ENCODE peak calls at places on chromosomes 12 and 14, in eight cellular contexts. J is stomach, H is K562, B is transverse colon, K is suprapubic skin, N is prostate gland, F is HepG2, L is breast epithelium. V is an unnamed sample.

GRCh38 chr12:25054783-25055144 is 105.9 kb upstream of the BCAT1 start:
- DNase-seq in L (no peak), F (no peak), H (no peak), N (no peak), K (no peak), J (no peak), B (no peak), V (no peak)

GRCh38 chr14:100664841-100665425 is 61.8 kb upstream of the DLK1 start:
- DNase-seq in K (no peak), J (no peak), L (no peak), B (no peak), F (no peak), N (peak), H (no peak), V (peak)

GRCh38 chr14:37681486-37681885 is 86.1 kb downstream of the TTC6 start:
- DNase-seq in B (no peak), N (no peak), F (no peak), H (no peak), J (no peak), K (no peak), L (no peak), V (no peak)

GRCh38 chr12:1928439-1929121 is 10.1 kb upstream of the CACNA2D4 start:
- DNase-seq in J (peak), L (no peak), F (no peak), N (no peak), B (no peak), K (peak), H (no peak), V (no peak)

GRCh38 chr14:24194186-24194872 is 912 bp downstream of the TM9SF1 start:
- DNase-seq in H (no peak), B (no peak), L (no peak), F (no peak), N (no peak), J (no peak), K (no peak), V (no peak)

GRCh38 chr12:11162494-11162893 is 8.5 kb upstream of the SMIM10L1 start:
- DNase-seq in K (no peak), F (no peak), L (no peak), B (no peak), N (no peak), J (no peak), H (peak), V (no peak)

GRCh38 chr14:74904623-74905503 is 18.2 kb downstream of the RPS6KL1 start:
- DNase-seq in K (no peak), L (no peak), H (no peak), N (no peak), F (no peak), B (no peak), J (no peak), V (no peak)

GRCh38 chr14:21093769-21094681 is 4.4 kb downstream of the ZNF219 start:
- DNase-seq in K (no peak), F (no peak), N (no peak), L (no peak), B (no peak), J (no peak), H (no peak), V (no peak)

GRCh38 chr14:104553166-104554087 is 26.1 kb upstream of the C14orf180 start:
- DNase-seq in J (no peak), F (no peak), B (no peak), K (no peak), H (no peak), N (no peak), L (peak), V (no peak)

GRCh38 chr14:74587363-74587707 is 24.7 kb downstream of the LTBP2 start:
- DNase-seq in J (no peak), K (no peak), N (no peak), H (no peak), B (no peak), L (no peak), F (no peak), V (no peak)

GRCh38 chr12:76820888-76821482 is 57.1 kb downstream of the ZDHHC17 start:
- DNase-seq in H (peak), K (no peak), F (peak), J (no peak), B (peak), L (no peak), N (peak), V (no peak)

GRCh38 chr12:45304514-45305178 is 88.8 kb downstream of the ANO6 start:
- DNase-seq in J (no peak), F (no peak), L (no peak), B (no peak), K (no peak), H (no peak), N (no peak), V (no peak)

GRCh38 chr14:92173668-92174067 is 51.9 kb downstream of the CPSF2 start:
- DNase-seq in J (no peak), B (no peak), F (no peak), N (no peak), K (no peak), L (no peak), H (no peak), V (no peak)

GRCh38 chr14:91154851-91155625 is 41.2 kb downstream of the DGLUCY start:
- DNase-seq in L (peak), J (peak), K (no peak), H (peak), B (peak), N (peak), F (no peak), V (no peak)

GRCh38 chr12:119780786-119781434 is 96.2 kb downstream of the CIT start:
- DNase-seq in H (peak), K (no peak), B (peak), F (peak), N (peak), J (peak), L (no peak), V (no peak)

GRCh38 chr12:69189378-69189978 is 49.9 kb upstream of the CPSF6 start:
- DNase-seq in L (no peak), H (no peak), F (no peak), K (no peak), J (no peak), B (no peak), N (no peak), V (no peak)

GRCh38 chr12:107277850-107278249 is 184.5 kb upstream of the CRY1 start:
- DNase-seq in N (no peak), J (no peak), F (no peak), B (no peak), L (no peak), H (no peak), K (no peak), V (no peak)

GRCh38 chr12:11943919-11944318 is 126.8 kb upstream of the BCL2L14 start:
- DNase-seq in J (no peak), N (no peak), L (no peak), H (no peak), K (no peak), F (no peak), B (no peak), V (no peak)

GRCh38 chr12:57899010-57899662 is 42.2 kb upstream of the ATP23 start:
- DNase-seq in K (no peak), H (no peak), N (peak), J (peak), F (no peak), B (peak), L (peak), V (no peak)

GRCh38 chr14:21263284-21264024 is 5.8 kb downstream of the HNRNPC start:
- DNase-seq in B (no peak), H (peak), J (no peak), N (no peak), K (no peak), F (no peak), L (no peak), V (no peak)

GRCh38 chr12:104360988-104361707 is 57.6 kb downstream of the EID3 start:
- DNase-seq in B (no peak), N (no peak), K (no peak), F (no peak), L (no peak), H (peak), J (no peak), V (no peak)

GRCh38 chr14:70567791-70568190 is 32.7 kb downstream of the MED6 start:
- DNase-seq in N (no peak), J (no peak), H (peak), L (no peak), K (no peak), B (no peak), F (peak), V (no peak)

GRCh38 chr12:53352331-53353258 is 16.4 kb upstream of the SP7 start:
- DNase-seq in H (peak), K (peak), B (peak), N (peak), F (peak), J (peak), L (peak), V (no peak)

GRCh38 chr12:29242921-29243431 is 93.9 kb downstream of the FAR2 start:
- DNase-seq in K (no peak), J (no peak), N (no peak), F (no peak), H (no peak), B (no peak), L (no peak), V (no peak)

GRCh38 chr12:52650520-52651081 is 1.4 kb downstream of the KRT2 start:
- DNase-seq in F (no peak), J (no peak), B (no peak), K (no peak), L (no peak), N (peak), H (no peak), V (peak)

GRCh38 chr14:99257122-99257672 is 14.8 kb downstream of the BCL11B start:
- DNase-seq in B (no peak), J (no peak), K (no peak), L (no peak), F (no peak), H (no peak), N (no peak), V (no peak)

GRCh38 chr12:106648736-106649135 is 65.9 kb downstream of the RFX4 start:
- DNase-seq in H (no peak), J (no peak), N (no peak), B (no peak), L (no peak), F (no peak), K (no peak), V (no peak)

GRCh38 chr12:4388032-4388431 is 8.5 kb upstream of the FGF23 start:
- DNase-seq in B (no peak), N (no peak), H (peak), J (no peak), F (no peak), K (no peak), L (no peak), V (no peak)

GRCh38 chr14:91286530-91286937 is 42.0 kb upstream of the GPR68 start:
- DNase-seq in J (peak), F (peak), B (peak), K (no peak), N (peak), L (peak), H (peak), V (no peak)

GRCh38 chr14:101494826-101495225 is 66.5 kb upstream of the DIO3 start:
- DNase-seq in H (no peak), B (peak), J (peak), N (no peak), L (peak), K (peak), F (no peak), V (no peak)

GRCh38 chr14:61925043-61925442 is 162.8 kb downstream of the SNAPC1 start:
- DNase-seq in B (no peak), K (no peak), F (peak), J (no peak), N (no peak), H (no peak), L (no peak), V (no peak)

GRCh38 chr12:120457133-120457532 is 10.9 kb downstream of the GATC start:
- DNase-seq in J (no peak), K (no peak), N (no peak), H (peak), B (no peak), F (peak), L (no peak), V (no peak)

GRCh38 chr12:9741726-9742125 is 8.8 kb upstream of the CLECL1 start:
- DNase-seq in H (no peak), B (peak), K (no peak), L (no peak), F (no peak), N (no peak), J (peak), V (no peak)

GRCh38 chr14:36346052-36346451 is 25.6 kb upstream of the MBIP start:
- DNase-seq in K (no peak), F (no peak), N (no peak), J (no peak), L (no peak), B (no peak), H (no peak), V (no peak)

GRCh38 chr14:54182419-54183040 is 214.3 kb upstream of the CDKN3 start:
- DNase-seq in K (no peak), N (no peak), F (peak), J (no peak), H (no peak), B (no peak), L (no peak), V (no peak)

DNA sequence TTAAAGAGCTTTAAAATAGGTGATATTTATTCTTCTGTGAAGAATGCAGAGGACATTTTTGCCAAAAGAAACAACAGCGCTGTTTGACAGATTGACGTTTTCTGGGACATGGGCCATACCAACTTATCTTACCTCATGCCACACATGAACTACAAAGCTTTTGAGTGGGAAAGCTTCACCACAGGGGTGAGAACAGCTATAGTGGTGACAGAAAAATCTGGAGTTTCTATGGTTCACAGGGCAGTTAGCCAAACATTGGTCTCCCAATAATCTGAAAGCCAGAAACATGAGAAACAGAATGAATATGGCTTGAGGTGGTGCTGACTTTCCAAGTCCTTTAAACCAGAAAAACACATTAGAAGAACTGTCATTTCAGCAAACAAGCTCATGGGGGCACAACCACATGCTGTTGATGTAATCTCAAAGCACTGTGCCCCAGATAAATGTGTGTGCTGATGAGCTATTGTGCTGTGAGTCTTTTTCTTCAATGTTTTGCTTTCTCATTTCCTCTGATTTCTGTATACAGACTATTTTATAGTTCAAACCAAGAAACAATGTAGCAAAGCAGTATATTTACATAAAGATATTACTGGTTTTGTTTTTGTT is 905.4 kb downstream of the SLC16A7 start:
- DNase-seq in L (no peak), F (no peak), N (no peak), K (no peak), B (no peak), H (no peak), J (no peak), V (no peak)
- TF ChIP-seq CTCF in L (no peak), F (no peak), N (no peak), K (no peak), B (no peak), H (no peak), J (no peak), V (no peak)

GRCh38 chr12:3076730-3077571 is at the start of gene TSPAN9:
- DNase-seq in L (peak), H (peak), J (peak), N (peak), B (peak), F (peak), K (peak), V (no peak)
- TF ChIP-seq POLR2AphosphoS5 in L (peak), H (no peak), J (peak), N (peak), B (peak), F (peak), K (no peak), V (no peak)

DNA sequence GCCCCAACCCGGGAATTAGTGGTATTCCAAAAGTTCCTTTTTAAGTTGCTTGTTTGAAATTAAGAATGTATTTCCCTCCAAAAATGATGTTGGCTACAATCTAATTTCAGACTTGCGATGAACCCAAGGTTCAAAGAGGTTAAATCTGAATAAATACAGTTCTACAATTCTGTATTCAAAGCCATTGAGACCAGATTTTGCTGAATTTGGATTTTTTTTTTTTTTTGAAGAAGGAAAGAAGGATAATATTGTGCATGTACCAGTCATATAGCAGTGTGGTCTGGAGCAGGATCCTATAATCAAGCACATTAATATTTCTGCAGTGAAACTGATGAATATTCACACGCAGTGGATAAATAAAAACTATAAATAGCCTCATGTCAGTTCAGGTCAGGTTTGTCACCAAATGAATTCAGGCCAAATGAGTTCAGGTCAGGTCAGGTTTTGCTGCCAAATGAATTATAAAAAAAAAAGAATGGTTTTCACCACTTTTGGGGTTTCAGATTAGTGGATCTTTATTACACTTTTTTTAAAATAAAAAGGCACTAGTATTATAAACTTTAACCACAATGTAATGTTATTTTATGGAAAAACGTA is 69.5 kb downstream of the CRADD start:
- DNase-seq in K (no peak), J (no peak), N (no peak), H (no peak), L (no peak), B (no peak), F (no peak), V (no peak)
- TF ChIP-seq POLR2A in K (no peak), J (no peak), N (no peak), H (no peak), L (no peak), B (no peak), F (no peak), V (no peak)

GRCh38 chr12:108519558-108519957 is 4.5 kb downstream of the FICD start:
- DNase-seq in N (no peak), B (no peak), L (no peak), K (no peak), F (no peak), J (no peak), H (peak), V (no peak)
- TF ChIP-seq CTCF in N (no peak), B (no peak), L (no peak), K (no peak), F (peak), J (no peak), H (peak), V (no peak)

DNA sequence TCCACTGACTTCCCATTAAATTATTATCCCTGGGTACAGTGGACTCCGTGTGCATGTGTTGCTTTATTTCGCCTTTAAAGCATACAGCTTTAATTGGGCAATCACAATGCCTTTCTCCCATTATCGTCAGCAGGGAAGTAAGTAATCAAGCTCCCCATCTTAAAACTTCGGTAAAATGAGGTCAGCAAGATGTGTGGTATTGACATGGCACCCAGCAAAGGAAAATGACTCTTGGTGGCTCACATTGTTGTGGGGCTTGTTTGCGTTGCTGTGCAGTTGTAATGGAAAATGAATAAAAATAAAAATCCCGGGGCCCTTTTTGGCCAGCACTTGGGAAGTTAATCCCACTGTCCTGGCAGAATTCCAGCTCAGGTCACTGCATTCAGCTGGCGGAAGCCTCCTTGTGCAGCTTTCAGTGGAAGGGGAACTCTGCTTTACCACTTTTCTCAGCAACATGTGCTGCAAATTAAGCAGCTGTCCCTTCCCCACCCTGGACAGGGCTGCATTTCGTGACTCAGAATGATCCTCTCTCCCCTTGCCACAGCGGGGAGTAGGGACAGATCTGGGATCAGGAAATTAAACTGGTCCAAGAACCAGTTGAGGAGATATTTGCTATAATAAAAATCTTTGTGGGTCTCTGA is 13.9 kb upstream of the ATP2A2 start:
- DNase-seq in L (no peak), K (no peak), F (no peak), N (no peak), B (no peak), H (no peak), J (no peak), V (no peak)
- TF ChIP-seq POLR2AphosphoS5 in L (no peak), K (no peak), F (no peak), N (no peak), B (no peak), H (no peak), J (no peak), V (peak)

GRCh38 chr14:22653012-22653621 is 9.0 kb upstream of the OR6J1 start:
- DNase-seq in H (peak), K (no peak), N (peak), F (peak), B (peak), L (peak), J (peak), V (no peak)

GRCh38 chr14:22650046-22650739 is 6.0 kb upstream of the OR6J1 start:
- DNase-seq in J (no peak), N (no peak), H (no peak), B (no peak), K (no peak), L (no peak), F (no peak), V (peak)

GRCh38 chr14:22651586-22651985 is 7.4 kb upstream of the OR6J1 start:
- DNase-seq in B (no peak), N (no peak), K (no peak), H (no peak), F (no peak), J (no peak), L (no peak), V (no peak)

GRCh38 chr14:22648506-22648905 is 4.4 kb upstream of the OR6J1 start:
- DNase-seq in N (no peak), F (no peak), H (no peak), L (no peak), J (no peak), B (no peak), K (no peak), V (no peak)

DNA sequence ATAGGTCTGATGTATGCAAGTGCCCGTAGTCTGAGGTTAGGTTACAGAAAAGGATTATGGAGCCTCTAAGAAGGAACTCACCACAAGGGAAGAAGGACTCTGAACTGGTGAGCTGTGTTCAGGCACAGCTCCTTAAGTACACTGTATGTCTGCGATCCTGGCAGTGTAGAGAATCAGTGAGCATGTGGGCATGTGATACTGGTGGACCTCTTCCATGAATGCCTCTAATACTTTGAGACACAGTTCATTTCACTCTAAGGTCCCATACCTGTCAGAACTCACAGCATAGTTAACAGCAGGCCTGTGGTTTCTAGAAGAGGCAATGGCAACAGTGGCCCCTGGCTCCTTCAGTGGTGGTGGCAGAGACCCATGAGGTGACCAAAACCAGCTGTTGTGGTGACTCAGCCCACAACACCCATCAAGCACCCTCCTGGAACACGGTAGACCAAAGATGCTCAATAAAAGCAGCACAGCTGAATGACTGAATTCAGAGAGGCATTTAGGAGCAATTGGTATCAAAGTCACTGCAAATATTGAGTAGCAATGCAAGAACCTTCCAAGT is 6.9 kb upstream of the OR6J1 start:
- DNase-seq in F (no peak), B (no peak), H (no peak), J (no peak), L (no peak), N (no peak), K (no peak), V (peak)
- TF ChIP-seq POLR2A in F (peak), B (no peak), H (peak), J (no peak), L (no peak), N (no peak), K (no peak), V (no peak)

GRCh38 chr14:103393687-103394626 is 8.7 kb downstream of the MARK3 start:
- DNase-seq in N (no peak), J (no peak), F (no peak), L (no peak), B (no peak), K (no peak), H (peak), V (no peak)
- TF ChIP-seq CTCF in N (peak), J (peak), F (peak), L (peak), B (peak), K (peak), H (peak), V (peak)